ENCODE peak calls at places on chromosomes 16 and 17, in five cellular contexts. S, A, J, B and Z are unnamed samples.

GRCh38 chr17:75996665-75997590 is 3.7 kb upstream of the CDK3 start:
- DNase-seq in S (peak; percentile 48), A (peak; percentile 82), J (no peak), B (peak; percentile 80), Z (no peak)

GRCh38 chr17:36937961-36938565 is 788 bp downstream of the LHX1 start:
- DNase-seq in S (peak; percentile 40), A (peak; percentile 44), J (no peak), B (peak; percentile 68), Z (no peak)

GRCh38 chr17:66964083-66964771 is at the start of gene CACNG4:
- DNase-seq in S (no peak), A (no peak), J (no peak), B (no peak), Z (peak; percentile 61)

GRCh38 chr17:36593651-36594316 is 2.1 kb downstream of the DHRS11 start:
- DNase-seq in S (no peak), A (no peak), J (no peak), B (peak; percentile 87), Z (no peak)

GRCh38 chr16:56662357-56663354 is 4.9 kb downstream of the MT1F start:
- DNase-seq in S (no peak), A (no peak), J (no peak), B (no peak), Z (no peak)

GRCh38 chr16:53098526-53099317 is 43.9 kb downstream of the CHD9 start:
- DNase-seq in S (peak; percentile 98), A (peak; percentile 91), J (peak; percentile 71), B (peak; percentile 59), Z (peak; percentile 95)

GRCh38 chr17:83082899-83083367 is 3.5 kb downstream of the METRNL start:
- DNase-seq in S (no peak), A (no peak), J (no peak), B (no peak), Z (no peak)

GRCh38 chr17:57130708-57131461 is 45.8 kb downstream of the AKAP1 start:
- DNase-seq in S (peak; percentile 84), A (peak; percentile 79), J (peak; percentile 54), B (peak; percentile 66), Z (peak; percentile 87)

GRCh38 chr17:55830699-55831098 is 79.8 kb downstream of the PCTP start:
- DNase-seq in S (no peak), A (no peak), J (no peak), B (no peak), Z (peak; percentile 27)

GRCh38 chr17:65595071-65595655 is 33.7 kb upstream of the AXIN2 start:
- DNase-seq in S (peak; percentile 6), A (no peak), J (no peak), B (no peak), Z (no peak)

GRCh38 chr17:69474171-69474831 is 59.8 kb downstream of the MAP2K6 start:
- DNase-seq in S (no peak), A (peak; percentile 64), J (no peak), B (no peak), Z (no peak)

GRCh38 chr17:38761612-38762011 is 9.1 kb downstream of the PSMB3 start:
- DNase-seq in S (peak; percentile 38), A (peak; percentile 48), J (no peak), B (no peak), Z (peak; percentile 68)

GRCh38 chr16:69927056-69927757 is 23.9 kb upstream of the CLEC18A start:
- DNase-seq in S (peak; percentile 90), A (peak; percentile 77), J (no peak), B (no peak), Z (no peak)

GRCh38 chr17:82930043-82930923 is 90.5 kb upstream of the ZNF750 start:
- DNase-seq in S (no peak), A (no peak), J (no peak), B (no peak), Z (peak; percentile 4)

GRCh38 chr16:28984619-28985135 is at the start of gene LAT:
- DNase-seq in S (no peak), A (peak; percentile 33), J (no peak), B (no peak), Z (no peak)

GRCh38 chr17:11980813-11981212 is 16.5 kb downstream of the ZNF18 start:
- DNase-seq in S (peak; percentile 26), A (peak; percentile 26), J (no peak), B (no peak), Z (no peak)

GRCh38 chr17:11981862-11982261 is 15.4 kb downstream of the ZNF18 start:
- DNase-seq in S (no peak), A (no peak), J (peak; percentile 9), B (no peak), Z (no peak)

GRCh38 chr17:11979795-11980194 is 17.5 kb downstream of the ZNF18 start:
- DNase-seq in S (no peak), A (no peak), J (no peak), B (no peak), Z (no peak)
- H3K4me3 ChIP-seq in S (no peak overlapping the region), A (no peak overlapping the region), J (no peak overlapping the region), B (no peak overlapping the region), Z (no peak overlapping the region)

GRCh38 chr17:44308865-44309264 is 464 bp downstream of the RUNDC3A start:
- DNase-seq in S (no peak), A (no peak), J (no peak), B (no peak), Z (no peak)
- H3K4me3 ChIP-seq in S (no peak overlapping the region), A (no peak overlapping the region), J (peak overlapping the region; percentile 15), B (no peak overlapping the region), Z (peak overlapping the region; percentile 67)

DNA sequence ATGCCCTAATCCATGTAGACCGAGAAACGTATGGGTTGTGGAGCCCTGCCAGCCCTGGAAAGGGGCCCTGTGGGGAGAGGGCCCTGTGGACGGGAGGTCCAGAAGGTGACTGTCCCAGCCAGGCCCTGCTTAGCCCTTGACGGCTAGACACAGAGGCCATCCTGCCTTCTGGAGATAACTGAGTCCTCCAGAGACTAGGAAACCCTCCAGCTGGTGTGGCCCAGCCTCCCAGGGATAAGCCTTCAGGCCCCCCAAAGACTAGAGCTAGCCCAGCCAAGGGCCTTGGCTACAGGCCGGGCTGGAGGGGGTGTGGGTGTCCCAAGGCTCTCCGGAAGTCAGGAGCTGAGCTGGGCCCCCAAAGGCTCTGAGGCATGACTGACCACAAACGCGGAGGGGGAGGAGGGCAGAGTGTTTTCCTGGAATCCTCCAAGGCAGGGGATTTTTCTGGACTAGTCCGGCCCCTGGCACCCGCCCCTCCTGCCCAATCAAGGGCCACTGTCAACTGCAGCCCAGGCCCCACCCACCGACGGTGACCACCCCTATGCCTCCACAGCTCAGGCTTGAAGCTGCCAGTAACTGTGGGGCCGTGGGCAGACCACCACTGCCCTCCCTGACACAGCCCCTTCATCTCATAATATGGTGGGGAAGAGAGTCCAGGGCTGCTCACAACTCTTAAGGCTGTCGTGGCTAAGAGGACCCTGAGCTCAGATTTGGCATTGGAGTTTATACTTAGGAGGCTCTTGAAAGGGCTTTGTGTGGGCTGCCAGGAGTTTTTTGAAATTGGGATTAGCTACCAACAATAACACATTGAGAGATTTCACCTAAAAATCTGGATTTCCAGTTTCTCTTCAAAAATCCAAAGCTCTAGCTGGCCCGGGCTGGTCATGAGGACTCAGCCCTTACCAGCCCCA is 823 bp upstream of the VASN start:
- DNase-seq in S (peak; percentile 98), A (peak; percentile 77), J (no peak), B (no peak), Z (peak; percentile 13)
- H3K4me3 ChIP-seq in S (peak overlapping the region; percentile 28), A (peak overlapping the region; percentile 100), J (no peak overlapping the region), B (peak overlapping the region; percentile 61), Z (peak overlapping the region; percentile 92)

GRCh38 chr17:12022310-12022709 is 1.6 kb downstream of the MAP2K4 start:
- DNase-seq in S (no peak), A (no peak), J (no peak), B (no peak), Z (no peak)
- H3K4me3 ChIP-seq in S (no peak overlapping the region), A (peak overlapping the region; percentile 75), J (no peak overlapping the region), B (peak overlapping the region; percentile 64), Z (peak overlapping the region; percentile 56)